ENCODE peak calls at places on chromosomes 11 and 22, in six cellular contexts. H, F, O, Q, X and C are unnamed samples.
A peak's percentile ranks its signal among the peaks of the same experiment; 100 is the strongest.

GRCh38 chr11:7484645-7485044 is 661 bp upstream of the OLFML1 start:
- DNase-seq in H (no peak), O (no peak), F (no peak), Q (no peak), X (no peak), C (no peak)

GRCh38 chr22:20762233-20762796 is 11.6 kb upstream of the SERPIND1 start:
- DNase-seq in X (no peak), O (no peak), H (no peak), Q (no peak), F (no peak), C (no peak)

GRCh38 chr22:45597460-45598192 is 74.0 kb upstream of the ATXN10 start:
- DNase-seq in F (no peak), O (no peak), H (no peak), X (peak; percentile 22), Q (no peak), C (no peak)

GRCh38 chr11:110379936-110380335 is 49.8 kb upstream of the FDX1 start:
- DNase-seq in H (no peak), F (no peak), Q (no peak), O (no peak), X (no peak), C (no peak)

GRCh38 chr11:71305041-71305440 is 52.7 kb upstream of the SHANK2 start:
- DNase-seq in Q (no peak), X (no peak), H (no peak), F (no peak), O (no peak), C (no peak)

GRCh38 chr22:42990131-42990838 is 24.7 kb downstream of the PACSIN2 start:
- DNase-seq in O (peak; percentile 74), H (no peak), X (peak; percentile 86), Q (no peak), F (no peak), C (no peak)

GRCh38 chr11:19511413-19512183 is 201.0 kb upstream of the NAV2 start:
- DNase-seq in F (no peak), X (no peak), Q (no peak), H (no peak), O (no peak), C (no peak)

GRCh38 chr11:119187123-119187892 is 2.0 kb downstream of the NHERF4 start:
- DNase-seq in H (no peak), Q (no peak), F (no peak), O (no peak), X (no peak), C (no peak)

GRCh38 chr11:127071606-127072005 is 71.0 kb upstream of the KIRREL3 start:
- DNase-seq in H (no peak), X (no peak), O (no peak), Q (no peak), F (no peak), C (no peak)

GRCh38 chr11:720642-721346 is 14.8 kb downstream of the EPS8L2 start:
- DNase-seq in O (no peak), H (peak; percentile 33), Q (no peak), X (peak; percentile 41), F (peak; percentile 35), C (peak; percentile 52)

GRCh38 chr22:24525416-24526037 is 29.4 kb downstream of the GUCD1 start:
- DNase-seq in X (peak; percentile 62), Q (peak; percentile 76), F (peak; percentile 63), O (peak; percentile 64), H (peak; percentile 81), C (peak; percentile 73)

GRCh38 chr11:65411681-65412070 is 10.9 kb upstream of the NEAT1 start:
- DNase-seq in H (no peak), X (no peak), F (no peak), O (no peak), Q (no peak), C (no peak)

GRCh38 chr11:94402355-94402754 is 1.1 kb upstream of the GPR83 start:
- DNase-seq in H (no peak), F (no peak), Q (no peak), X (peak; percentile 63), O (no peak), C (no peak)

GRCh38 chr22:50341977-50342650 is 1.0 kb upstream of the PPP6R2 start:
- DNase-seq in X (peak; percentile 89), H (peak; percentile 90), O (peak; percentile 80), F (peak; percentile 75), Q (peak; percentile 94), C (peak; percentile 89)

GRCh38 chr11:35785287-35786167 is 123.0 kb downstream of the TRIM44 start:
- DNase-seq in X (peak; percentile 31), Q (no peak), F (no peak), H (no peak), O (no peak), C (no peak)

GRCh38 chr22:42604403-42604802 is 10.3 kb downstream of the POLDIP3 start:
- DNase-seq in X (no peak), Q (no peak), H (no peak), O (no peak), F (no peak), C (no peak)

GRCh38 chr11:110968348-110969062 is 256.3 kb upstream of the ARHGAP20 start:
- DNase-seq in H (no peak), Q (no peak), X (no peak), O (no peak), F (no peak), C (no peak)

GRCh38 chr11:126518130-126518995 is 162.9 kb downstream of the ST3GAL4 start:
- DNase-seq in H (no peak), F (no peak), Q (no peak), O (no peak), X (no peak), C (no peak)